ENCODE peak calls at places on chromosome 16, in four cellular contexts. O, H, F and G are unnamed samples.
A peak's percentile ranks its signal among the peaks of the same experiment; 100 is the strongest.

GRCh38 chr16:47056704-47057630 is 83.5 kb upstream of the DNAJA2 start:
- DNase-seq in O (no peak), H (no peak), F (no peak), G (no peak)

GRCh38 chr16:1991588-1992474 is 2.1 kb downstream of the SYNGR3 start:
- DNase-seq in O (peak; percentile 37), H (no peak), F (peak; percentile 84), G (peak; percentile 92)

GRCh38 chr16:11370084-11370931 is 25.0 kb downstream of the RMI2 start:
- DNase-seq in O (peak; percentile 57), H (peak; percentile 78), F (no peak), G (no peak)

GRCh38 chr16:58018803-58019202 is 6.8 kb upstream of the MMP15 start:
- DNase-seq in O (no peak), H (no peak), F (peak; percentile 13), G (no peak)

GRCh38 chr16:4371481-4372314 is at the start of gene VASN:
- DNase-seq in O (no peak), H (peak; percentile 59), F (peak; percentile 98), G (peak; percentile 68)

GRCh38 chr16:78742501-78743283 is 643.2 kb downstream of the WWOX start:
- DNase-seq in O (peak; percentile 83), H (no peak), F (no peak), G (no peak)

GRCh38 chr16:59697236-59697635 is 963.1 kb upstream of the GOT2 start:
- DNase-seq in O (no peak), H (no peak), F (no peak), G (no peak)

GRCh38 chr16:85984947-85985451 is 86.0 kb downstream of the IRF8 start:
- DNase-seq in O (no peak), H (no peak), F (no peak), G (no peak)

GRCh38 chr16:50498756-50499155 is 49.4 kb upstream of the NKD1 start:
- DNase-seq in O (no peak), H (no peak), F (no peak), G (no peak)

GRCh38 chr16:72394526-72394925 is 222.6 kb upstream of the PMFBP1 start:
- DNase-seq in O (no peak), H (no peak), F (no peak), G (no peak)

GRCh38 chr16:49348408-49349176 is 25.0 kb upstream of the C16orf78 start:
- DNase-seq in O (no peak), H (no peak), F (no peak), G (no peak)

GRCh38 chr16:346587-346986 is 5.9 kb downstream of the AXIN1 start:
- DNase-seq in O (no peak), H (no peak), F (no peak), G (no peak)

GRCh38 chr16:19417640-19418039 is at the start of gene TMC5:
- DNase-seq in O (no peak), H (no peak), F (no peak), G (no peak)

GRCh38 chr16:7731121-7731520 is 398.5 kb downstream of the RBFOX1 start:
- DNase-seq in O (no peak), H (no peak), F (no peak), G (no peak)

GRCh38 chr16:12786077-12786476 is 17.6 kb downstream of the CPPED1 start:
- DNase-seq in O (no peak), H (no peak), F (no peak), G (no peak)

GRCh38 chr16:83366228-83366627 is 441.6 kb upstream of the HSBP1 start:
- DNase-seq in O (no peak), H (no peak), F (no peak), G (no peak)

GRCh38 chr16:61590577-61590976 is 445.7 kb downstream of the CDH8 start:
- DNase-seq in O (no peak), H (no peak), F (no peak), G (no peak)

GRCh38 chr16:69286941-69287713 is 24.0 kb upstream of the VPS4A start:
- DNase-seq in O (peak; percentile 5), H (peak; percentile 62), F (peak; percentile 39), G (peak; percentile 25)

GRCh38 chr16:891353-891740 is 79.4 kb downstream of the LMF1 start:
- DNase-seq in O (no peak), H (no peak), F (no peak), G (no peak)

GRCh38 chr16:79185681-79186080 is 414.9 kb downstream of the MAF start:
- DNase-seq in O (no peak), H (no peak), F (no peak), G (no peak)

GRCh38 chr16:64952177-64952576 is 169.7 kb downstream of the CDH11 start:
- DNase-seq in O (no peak), H (no peak), F (no peak), G (no peak)
- TF ChIP-seq PBX3 in O (no peak), H (no peak), F (no peak), G (no peak)

GRCh38 chr16:24988137-24988535 is 27.0 kb downstream of the ARHGAP17 start:
- DNase-seq in O (no peak), H (no peak), F (no peak), G (no peak)

GRCh38 chr16:24989417-24989978 is 25.7 kb downstream of the ARHGAP17 start:
- DNase-seq in O (no peak), H (no peak), F (no peak), G (no peak)

GRCh38 chr16:24990803-24991202 is 24.4 kb downstream of the ARHGAP17 start:
- DNase-seq in O (no peak), H (no peak), F (no peak), G (no peak)

GRCh38 chr16:24986512-24987303 is 28.5 kb downstream of the ARHGAP17 start:
- DNase-seq in O (no peak), H (peak; percentile 83), F (no peak), G (peak; percentile 31)

DNA sequence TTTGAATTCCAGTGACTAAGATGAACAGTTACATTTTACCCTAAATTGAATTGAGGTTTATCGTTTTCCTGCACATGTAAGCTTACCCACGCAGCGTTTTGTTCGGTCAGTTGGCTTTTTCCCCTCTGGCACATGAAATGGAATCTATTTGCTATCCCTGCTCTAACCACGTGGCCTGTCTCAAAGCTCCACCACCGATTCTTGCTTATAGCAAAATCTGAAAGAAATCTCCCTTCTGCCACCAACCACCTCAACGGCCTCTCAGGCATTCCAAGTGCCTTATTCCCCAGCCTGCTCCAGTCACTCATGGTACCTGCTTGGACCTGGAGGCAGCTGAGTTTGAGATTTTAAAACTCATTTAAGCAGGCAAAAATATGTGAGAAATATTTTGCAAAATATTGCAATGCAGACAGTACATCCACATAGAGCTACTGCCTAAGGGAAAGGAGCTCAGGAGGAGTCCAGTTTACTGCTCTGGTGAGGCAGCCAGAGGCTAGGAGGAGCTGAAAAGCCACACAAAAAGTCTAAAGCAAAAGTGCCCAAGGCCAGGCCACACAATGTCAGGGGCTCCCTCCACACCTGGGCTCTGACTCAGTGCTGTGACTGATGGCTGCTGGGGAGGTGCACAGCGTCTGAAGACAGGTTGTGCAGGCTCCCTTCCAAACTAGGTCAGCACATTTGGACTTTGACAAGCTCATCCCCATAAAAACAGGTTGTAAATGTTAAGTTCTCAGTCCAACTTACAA is 26.4 kb downstream of the ARHGAP17 start:
- DNase-seq in O (no peak), H (peak; percentile 75), F (peak; percentile 57), G (peak; percentile 30)
- H3K4me1 ChIP-seq in O (peaks cover 51% of the 10 kb centered on the region), H (peaks cover 93% of the 10 kb centered on the region), F (peaks cover 74% of the 10 kb centered on the region), G (peaks cover 74% of the 10 kb centered on the region)

DNA sequence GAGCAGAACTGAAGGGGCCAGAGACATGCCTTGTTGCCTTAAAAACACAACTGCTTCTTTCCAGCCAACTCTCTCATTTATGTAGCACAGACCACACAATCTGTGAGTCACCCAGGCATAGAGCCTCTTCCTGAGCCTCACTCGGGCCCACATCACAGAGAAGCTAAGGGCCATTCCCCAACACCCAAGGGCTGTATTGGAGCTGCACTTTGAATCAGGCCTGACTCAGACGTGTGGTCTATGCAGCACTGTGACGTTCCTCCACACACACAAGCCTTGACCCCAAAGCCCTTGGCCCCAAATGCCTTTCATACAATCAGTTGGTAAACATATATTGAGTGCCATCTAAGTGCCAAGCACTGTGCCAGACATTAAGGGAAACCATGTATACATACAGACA is 308.9 kb upstream of the DYNLRB2 start:
- DNase-seq in O (peak; percentile 39), H (peak; percentile 48), F (no peak), G (no peak)
- TF ChIP-seq PBX3 in O (no peak), H (no peak), F (no peak), G (no peak)

DNA sequence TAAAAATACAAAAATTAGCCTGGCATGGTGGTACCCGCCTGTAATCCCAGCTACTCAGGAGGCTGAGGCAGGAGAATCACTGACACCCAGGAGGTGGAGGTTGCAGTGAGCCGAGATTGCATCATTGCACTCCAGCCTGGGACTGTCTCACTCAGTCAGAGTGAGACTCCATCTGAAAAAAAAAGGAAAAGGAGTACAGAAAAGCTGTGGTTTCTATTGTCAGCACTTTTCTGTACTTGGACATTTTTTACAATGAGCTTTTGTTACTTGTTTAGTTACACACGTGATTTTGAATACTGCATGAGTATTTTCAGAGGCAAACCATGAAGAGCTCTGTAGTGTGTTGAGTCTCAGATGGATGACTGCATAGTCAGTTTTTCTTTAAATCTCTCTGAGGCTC is 26.3 kb downstream of the ZC3H18 start:
- DNase-seq in O (no peak), H (no peak), F (no peak), G (no peak)
- H3K4me1 ChIP-seq in O (no peaks in the 10 kb centered on the region), H (peaks cover 35% of the 10 kb centered on the region), F (no peaks in the 10 kb centered on the region), G (no peaks in the 10 kb centered on the region)

DNA sequence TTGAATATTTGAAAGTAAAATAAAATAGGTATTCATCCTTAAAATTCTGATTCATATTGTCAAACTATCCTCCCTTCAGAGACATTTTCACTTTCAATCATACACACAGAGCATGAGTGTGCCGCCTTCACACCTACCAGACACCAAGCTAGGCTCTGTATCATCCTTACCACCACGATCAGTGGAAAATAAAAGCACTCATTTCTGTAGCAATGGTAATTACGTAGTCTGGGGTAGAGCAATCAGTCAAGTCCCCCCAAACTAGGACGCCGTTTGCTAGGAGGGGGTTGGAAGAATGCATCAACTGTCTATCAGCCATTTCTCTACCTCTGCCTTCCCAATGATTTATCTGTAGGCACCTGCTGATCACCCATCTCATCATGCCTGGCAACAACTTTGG is 84.6 kb upstream of the GRIN2A start:
- DNase-seq in O (peak; percentile 54), H (no peak), F (no peak), G (no peak)
- TF ChIP-seq PBX3 in O (no peak), H (no peak), F (no peak), G (no peak)

GRCh38 chr16:70696952-70697600 is 11.2 kb upstream of the MTSS2 start:
- DNase-seq in O (no peak), H (no peak), F (no peak), G (no peak)
- H3K4me1 ChIP-seq in O (no peaks in the 10 kb centered on the region), H (peaks cover 45% of the 10 kb centered on the region), F (peaks cover 45% of the 10 kb centered on the region), G (peaks cover 69% of the 10 kb centered on the region)